ENCODE peak calls at places on chromosome 21, in nine cellular contexts. Z is pancreas, V is tibial nerve, W is cardiac muscle cell, F is upper lobe of right lung, K is HL-60, D is PC-9, Q is hepatocyte, L is heart right ventricle. Y is an unnamed sample.

GRCh38 chr21:44489962-44490361 is 34.7 kb downstream of the LRRC3 start:
- DNase-seq in D (no peak), V (no peak), Q (no peak), W (no peak), L (no peak), K (no peak), F (no peak), Z (no peak), Y (no peak)

GRCh38 chr21:44872568-44873355 is 728 bp downstream of the PTTG1IP start:
- DNase-seq in W (peak; percentile 47), Z (peak; percentile 70), K (no peak), L (peak; percentile 46), D (no peak), F (peak; percentile 79), V (no peak), Q (peak; percentile 60), Y (peak; percentile 71)

GRCh38 chr21:43287111-43287973 is 118.5 kb downstream of the CRYAA start:
- DNase-seq in K (no peak), Z (no peak), V (no peak), F (peak; percentile 54), W (no peak), L (no peak), D (peak; percentile 67), Q (no peak), Y (peak; percentile 49)

GRCh38 chr21:45266518-45267389 is 20.9 kb downstream of the POFUT2 start:
- DNase-seq in W (no peak), F (peak; percentile 38), Z (peak; percentile 51), Q (no peak), L (no peak), V (peak; percentile 7), D (no peak), K (no peak), Y (no peak)

GRCh38 chr21:14376854-14377253 is 6.1 kb downstream of the HSPA13 start:
- DNase-seq in W (no peak), F (no peak), Q (no peak), Z (no peak), L (no peak), V (no peak), D (no peak), K (no peak), Y (no peak)

GRCh38 chr21:14548751-14549150 is 2.6 kb upstream of the SAMSN1 start:
- DNase-seq in W (peak; percentile 52), L (no peak), D (no peak), Q (no peak), Z (no peak), F (no peak), K (peak; percentile 80), V (no peak), Y (no peak)

GRCh38 chr21:44319407-44320065 is 19.7 kb downstream of the CFAP410 start:
- DNase-seq in L (no peak), Q (no peak), Z (no peak), F (no peak), W (no peak), K (no peak), V (no peak), D (no peak), Y (no peak)

GRCh38 chr21:40964691-40965090 is 117.7 kb upstream of the DSCAM start:
- DNase-seq in W (no peak), Q (no peak), L (no peak), F (no peak), V (no peak), Z (no peak), K (no peak), D (no peak), Y (no peak)

GRCh38 chr21:27206368-27206982 is 239.6 kb upstream of the ADAMTS5 start:
- DNase-seq in V (no peak), Z (no peak), W (no peak), K (no peak), D (no peak), L (no peak), F (no peak), Q (no peak), Y (no peak)

GRCh38 chr21:38343691-38344090 is 86.9 kb downstream of the KCNJ15 start:
- DNase-seq in Q (peak; percentile 39), D (no peak), L (no peak), Z (no peak), W (peak; percentile 11), V (no peak), K (no peak), F (peak; percentile 80), Y (peak; percentile 76)

GRCh38 chr21:14466715-14467114 is 79.4 kb downstream of the SAMSN1 start:
- DNase-seq in L (no peak), W (no peak), V (no peak), D (no peak), Z (no peak), K (no peak), Q (no peak), F (no peak), Y (no peak)

GRCh38 chr21:14886001-14886400 is 178.8 kb downstream of the NRIP1 start:
- DNase-seq in K (no peak), V (no peak), L (no peak), W (no peak), Z (no peak), Q (no peak), F (no peak), D (no peak), Y (no peak)

GRCh38 chr21:41643246-41643966 is 123.4 kb downstream of the RIPK4 start:
- DNase-seq in D (no peak), Z (no peak), V (no peak), Q (no peak), K (no peak), W (peak; percentile 73), L (no peak), F (peak; percentile 20), Y (no peak)

GRCh38 chr21:45408271-45408791 is 3.4 kb downstream of the COL18A1 start:
- DNase-seq in V (no peak), F (no peak), D (no peak), L (no peak), Q (no peak), K (no peak), W (no peak), Z (no peak), Y (peak; percentile 39)

GRCh38 chr21:39439232-39439631 is 6.3 kb downstream of the LCA5L start:
- DNase-seq in W (no peak), Q (no peak), L (no peak), F (no peak), Z (no peak), K (no peak), D (no peak), V (no peak), Y (no peak)

GRCh38 chr21:39445339-39446269 is at the start of gene LCA5L:
- DNase-seq in F (peak; percentile 97), W (peak; percentile 94), D (peak; percentile 92), Z (peak; percentile 99), L (peak; percentile 90), Q (peak; percentile 97), K (peak; percentile 92), V (peak; percentile 66), Y (peak; percentile 94)

GRCh38 chr21:39444406-39445145 is 1.0 kb downstream of the LCA5L start:
- DNase-seq in F (no peak), Q (peak; percentile 66), Z (no peak), K (no peak), W (peak; percentile 66), L (no peak), D (no peak), V (no peak), Y (no peak)

GRCh38 chr21:39447264-39447663 is 1.7 kb upstream of the LCA5L start:
- DNase-seq in Q (no peak), W (no peak), L (no peak), D (peak; percentile 53), K (no peak), V (no peak), Z (no peak), F (no peak), Y (no peak)

GRCh38 chr21:39441502-39442475 is 3.8 kb downstream of the LCA5L start:
- DNase-seq in Z (no peak), K (peak; percentile 69), V (no peak), D (peak; percentile 14), L (no peak), Q (peak; percentile 62), F (no peak), W (peak; percentile 68), Y (no peak)
- TF ChIP-seq CTCF in Z (peak; percentile 43), K (peak; percentile 88), V (peak; percentile 67), D (peak; percentile 68), L (peak; percentile 36), Q (peak; percentile 63), F (peak; percentile 70), W (peak; percentile 86), Y (peak; percentile 62)

GRCh38 chr21:29371464-29371863 is 72.7 kb downstream of the BACH1 start:
- DNase-seq in L (no peak), Q (no peak), K (no peak), V (no peak), F (no peak), Z (no peak), W (no peak), D (no peak), Y (no peak)
- H3K27ac ChIP-seq in L (no peak overlapping the region), Q (no peak overlapping the region), K (no peak overlapping the region), V (no peak overlapping the region), F (no peak overlapping the region), Z (no peak overlapping the region), W (no peak overlapping the region), D (no peak overlapping the region), Y (no peak overlapping the region)

DNA sequence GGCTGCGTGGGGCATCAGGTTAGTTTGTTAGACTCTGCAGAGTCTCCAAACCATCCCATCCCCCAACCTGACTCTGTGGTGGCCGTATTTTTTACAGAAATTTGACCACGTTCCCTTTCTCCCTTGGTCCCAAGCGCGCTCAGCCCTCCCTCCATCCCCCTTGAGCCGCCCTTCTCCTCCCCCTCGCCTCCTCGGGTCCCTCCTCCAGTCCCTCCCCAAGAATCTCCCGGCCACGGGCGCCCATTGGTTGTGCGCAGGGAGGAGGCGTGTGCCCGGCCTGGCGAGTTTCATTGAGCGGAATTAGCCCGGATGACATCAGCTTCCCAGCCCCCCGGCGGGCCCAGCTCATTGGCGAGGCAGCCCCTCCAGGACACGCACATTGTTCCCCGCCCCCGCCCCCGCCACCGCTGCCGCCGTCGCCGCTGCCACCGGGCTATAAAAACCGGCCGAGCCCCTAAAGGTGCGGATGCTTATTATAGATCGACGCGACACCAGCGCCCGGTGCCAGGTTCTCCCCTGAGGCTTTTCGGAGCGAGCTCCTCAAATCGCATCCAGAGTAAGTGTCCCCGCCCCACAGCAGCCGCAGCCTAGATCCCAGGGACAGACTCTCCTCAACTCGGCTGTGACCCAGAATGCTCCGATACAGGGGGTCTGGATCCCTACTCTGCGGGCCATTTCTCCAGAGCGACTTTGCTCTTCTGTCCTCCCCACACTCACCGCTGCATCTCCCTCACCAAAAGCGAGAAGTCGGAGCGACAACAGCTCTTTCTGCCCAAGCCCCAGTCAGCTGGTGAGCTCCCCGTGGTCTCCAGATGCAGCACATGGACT is at the start of gene OLIG2:
- DNase-seq in Q (no peak), V (no peak), K (peak; percentile 79), W (no peak), D (no peak), Z (no peak), F (no peak), L (no peak), Y (no peak)
- H3K4me3 ChIP-seq in Q (no peak within 1 kb of the TSS), V (peak within 1 kb of the TSS; percentile 15), K (peak within 1 kb of the TSS; percentile 55), W (no peak within 1 kb of the TSS), D (no peak within 1 kb of the TSS), Z (no peak within 1 kb of the TSS), F (no peak within 1 kb of the TSS), L (peak within 1 kb of the TSS; percentile 40), Y (no peak within 1 kb of the TSS)

DNA sequence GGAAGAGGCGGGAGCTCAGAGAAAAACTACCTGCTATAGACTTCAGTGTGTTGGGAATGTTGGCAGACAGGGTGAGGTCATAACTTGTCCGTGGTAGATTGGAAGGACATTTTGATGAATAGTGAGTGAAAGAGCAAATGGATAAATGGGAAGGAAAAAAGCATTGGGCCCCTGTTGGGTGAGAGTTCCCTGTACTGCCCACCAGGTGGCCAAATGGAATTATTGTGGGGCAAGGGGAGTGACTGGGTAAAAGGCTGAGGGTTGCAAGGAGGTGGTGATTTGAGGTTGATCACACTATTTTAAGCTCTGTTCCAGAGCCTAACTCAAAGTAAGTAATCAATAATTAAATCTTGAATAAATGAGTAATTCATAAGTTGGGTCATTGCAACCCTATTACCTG is 60.4 kb downstream of the MRPS6 start:
- DNase-seq in D (no peak), W (no peak), F (no peak), Q (no peak), Z (no peak), V (no peak), L (no peak), K (no peak), Y (no peak)
- TF ChIP-seq CTCF in D (peak; percentile 34), W (peak; percentile 28), F (peak; percentile 28), Q (no peak), Z (no peak), V (no peak), L (no peak), K (no peak), Y (no peak)

Y was measured in lower lobe of right lung.